ENCODE peak calls at places on chromosomes 11 and 22, in four cellular contexts. V, K, A and O are unnamed samples.

GRCh38 chr22:24094966-24095365 is 83.9 kb downstream of the CABIN1 start:
- DNase-seq in A (no peak), K (no peak), V (no peak), O (no peak)

GRCh38 chr11:62497132-62497915 is 49.3 kb downstream of the AHNAK start:
- DNase-seq in K (no peak), V (no peak), A (peak; percentile 68), O (no peak)

GRCh38 chr11:130437848-130438247 is 9.4 kb upstream of the ADAMTS8 start:
- DNase-seq in V (no peak), A (no peak), K (no peak), O (no peak)

GRCh38 chr22:24189249-24190158 is 8.2 kb downstream of the SUSD2 start:
- DNase-seq in K (peak; percentile 52), V (peak; percentile 77), A (peak; percentile 45), O (no peak)

GRCh38 chr22:24445481-24446290 is 18.3 kb downstream of the ADORA2A start:
- DNase-seq in K (no peak), V (no peak), A (no peak), O (no peak)

GRCh38 chr11:85889676-85890579 is 34.7 kb downstream of the CCDC83 start:
- DNase-seq in A (peak; percentile 83), K (no peak), V (no peak), O (peak; percentile 32)

GRCh38 chr11:123478352-123478986 is 48.4 kb downstream of the GRAMD1B start:
- DNase-seq in K (no peak), V (peak; percentile 84), A (peak; percentile 83), O (no peak)

GRCh38 chr11:76810151-76810853 is 27.1 kb downstream of the TSKU start:
- DNase-seq in V (no peak), K (no peak), A (peak; percentile 29), O (no peak)

GRCh38 chr11:92505689-92506088 is 281.1 kb downstream of the FAT3 start:
- DNase-seq in A (no peak), V (no peak), K (no peak), O (no peak)

GRCh38 chr22:29520851-29521250 is 32.7 kb downstream of the THOC5 start:
- DNase-seq in V (no peak), K (no peak), A (peak; percentile 45), O (peak; percentile 55)

GRCh38 chr22:42294034-42294985 is 23.9 kb upstream of the TCF20 start:
- DNase-seq in V (peak; percentile 87), K (no peak), A (peak; percentile 24), O (no peak)

GRCh38 chr11:95193541-95193940 is 37.5 kb downstream of the SESN3 start:
- DNase-seq in A (no peak), K (no peak), V (no peak), O (no peak)

GRCh38 chr11:64093233-64094039 is 57.7 kb downstream of the FLRT1 start:
- DNase-seq in V (no peak), A (no peak), K (no peak), O (no peak)

GRCh38 chr11:119903389-119903788 is 174.4 kb upstream of the NECTIN1 start:
- DNase-seq in V (no peak), K (no peak), A (no peak), O (no peak)

GRCh38 chr22:23097412-23098229 is 27.3 kb downstream of the GNAZ start:
- DNase-seq in K (no peak), V (no peak), A (no peak), O (no peak)

GRCh38 chr11:35847473-35847872 is 96.4 kb upstream of the LDLRAD3 start:
- DNase-seq in A (no peak), V (no peak), K (no peak), O (no peak)

GRCh38 chr11:98711011-98711410 is 309.7 kb upstream of the CNTN5 start:
- DNase-seq in A (no peak), V (no peak), K (no peak), O (no peak)

GRCh38 chr11:18671246-18671645 is 27.3 kb upstream of the TMEM86A start:
- DNase-seq in V (no peak), A (no peak), K (no peak), O (no peak)

GRCh38 chr22:32080904-32081303 is 37.8 kb downstream of the SLC5A1 start:
- DNase-seq in K (no peak), A (peak; percentile 53), V (peak; percentile 63), O (peak; percentile 5)

GRCh38 chr22:20646377-20646776 is 127.5 kb upstream of the SERPIND1 start:
- DNase-seq in A (no peak), K (no peak), V (no peak), O (no peak)

GRCh38 chr11:20047755-20048154 is 112.5 kb downstream of the DBX1 start:
- DNase-seq in K (no peak), A (no peak), V (no peak), O (no peak)

GRCh38 chr11:12430351-12430750 is 53.0 kb downstream of the PARVA start:
- DNase-seq in A (peak; percentile 56), K (no peak), V (no peak), O (no peak)

GRCh38 chr11:36431429-36432092 is 78.5 kb downstream of the TRAF6 start:
- DNase-seq in K (no peak), V (no peak), A (peak; percentile 96), O (peak; percentile 88)

DNA sequence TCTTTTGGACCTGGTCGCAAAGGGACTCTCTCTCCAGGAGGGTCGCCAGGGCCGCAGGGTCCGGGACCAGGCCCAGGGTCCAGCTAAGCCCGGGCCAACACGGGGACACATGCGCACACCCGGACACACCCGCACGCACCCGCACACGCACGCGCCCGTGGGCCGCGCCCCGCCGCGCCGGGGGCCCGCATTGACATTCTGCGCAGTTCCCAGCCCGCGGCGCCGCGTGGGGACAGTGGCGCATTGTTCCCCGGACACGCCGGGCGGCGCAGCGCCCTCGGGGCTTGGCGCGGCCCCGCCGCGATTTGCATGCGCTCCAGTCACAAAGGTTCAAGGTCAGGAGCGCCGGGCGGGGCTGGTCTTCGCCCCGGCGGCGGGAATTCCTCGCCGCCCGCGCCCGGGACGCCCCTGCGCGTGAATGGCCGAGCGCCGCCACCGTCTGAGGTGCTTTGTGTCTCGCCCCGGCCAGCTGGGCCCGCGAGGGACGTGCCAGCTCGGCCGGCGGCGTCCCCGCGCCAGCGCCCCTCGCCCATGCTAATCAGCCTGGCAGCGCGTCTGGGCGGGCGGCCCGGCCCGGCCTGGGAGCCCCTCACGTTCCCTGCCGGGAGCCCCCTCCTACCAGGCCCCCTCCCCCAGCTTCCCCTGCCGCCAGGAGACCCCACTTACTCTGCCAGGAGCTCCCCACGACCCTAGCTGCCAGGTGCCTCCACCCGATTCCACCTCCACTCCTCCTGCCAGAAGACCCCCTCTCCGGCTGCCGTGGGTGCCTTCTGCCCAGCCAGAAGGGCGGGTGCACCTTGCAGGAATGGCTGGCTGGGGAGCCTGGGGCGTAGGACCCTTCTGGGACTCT is 50.5 kb upstream of the WNT7B start:
- DNase-seq in A (no peak), K (peak; percentile 40), V (peak; percentile 57), O (no peak)
- TF ChIP-seq CTCF in A (no peak), K (no peak), V (no peak), O (no peak)

GRCh38 chr22:40081662-40082061 is 86.9 kb downstream of the FAM83F start:
- DNase-seq in V (no peak), A (no peak), K (no peak), O (no peak)

GRCh38 chr22:40082184-40082583 is 87.4 kb downstream of the FAM83F start:
- DNase-seq in K (no peak), A (no peak), V (no peak), O (no peak)

GRCh38 chr22:40088818-40089217 is 88.9 kb upstream of the TNRC6B start:
- DNase-seq in K (no peak), A (no peak), V (no peak), O (no peak)

GRCh38 chr22:40084246-40084645 is 89.5 kb downstream of the FAM83F start:
- DNase-seq in V (no peak), A (no peak), K (no peak), O (no peak)

GRCh38 chr22:40083794-40084193 is 89.0 kb downstream of the FAM83F start:
- DNase-seq in A (no peak), V (no peak), K (no peak), O (no peak)
- H3K4me3 ChIP-seq in A (no peak overlapping the region), V (no peak overlapping the region), K (no peak overlapping the region), O (no peak overlapping the region)

DNA sequence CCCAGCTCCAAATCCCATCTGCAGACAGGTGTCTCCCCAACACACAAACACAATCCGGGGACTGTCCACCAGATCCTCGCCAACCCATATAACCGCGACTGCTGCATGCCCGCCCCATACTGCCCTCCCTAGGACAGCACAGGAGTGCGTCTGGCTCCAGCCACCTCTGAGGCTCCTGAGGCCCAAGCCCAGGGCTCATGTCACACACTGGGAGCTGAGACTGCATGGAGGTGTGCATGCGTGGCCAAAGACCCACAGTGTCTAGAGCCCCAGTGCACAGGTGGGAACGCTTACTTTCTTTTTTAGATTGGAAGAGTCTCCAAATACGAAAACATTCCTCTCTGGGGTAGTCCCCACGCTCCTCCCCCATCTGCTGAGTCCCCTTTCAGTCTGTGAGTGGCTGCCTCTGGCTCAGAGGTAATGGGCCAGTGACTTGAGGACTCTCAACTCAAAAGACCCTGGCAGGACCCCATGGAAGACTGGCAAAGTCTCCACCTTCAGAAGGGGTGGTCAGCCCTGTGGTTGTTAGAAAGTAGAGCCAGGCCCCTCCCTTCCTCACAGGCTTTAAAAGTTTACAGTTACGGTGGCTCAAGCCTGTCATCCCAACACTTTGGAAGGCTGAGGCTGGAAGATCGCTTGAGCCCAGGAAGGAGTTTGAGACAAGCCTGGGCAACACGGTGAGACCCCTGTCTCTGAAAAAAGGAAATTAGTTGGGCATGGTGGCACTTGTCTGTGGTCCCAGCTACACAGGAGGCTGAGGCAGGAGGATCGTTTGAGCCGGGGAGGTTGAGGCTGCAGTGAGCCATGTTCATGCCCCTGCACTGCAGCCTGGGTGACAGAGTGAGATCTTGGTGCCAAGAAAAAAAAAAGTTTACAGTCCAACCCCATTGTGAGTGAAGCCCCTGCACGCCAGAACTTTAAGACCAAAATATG is 2.3 kb downstream of the CBX7 start:
- DNase-seq in K (peak; percentile 14), A (no peak), V (no peak), O (no peak)
- TF ChIP-seq CTCF in K (no peak), A (no peak), V (no peak), O (no peak)

GRCh38 chr11:73311394-73311869 is 3.4 kb downstream of the ARHGEF17 start:
- DNase-seq in K (no peak), V (no peak), A (no peak), O (no peak)

GRCh38 chr11:73308003-73308962 is at the start of gene ARHGEF17:
- DNase-seq in K (peak; percentile 52), V (peak; percentile 88), A (peak; percentile 76), O (no peak)

GRCh38 chr11:73310661-73311393 is 2.8 kb downstream of the ARHGEF17 start:
- DNase-seq in A (no peak), K (no peak), V (no peak), O (no peak)

GRCh38 chr11:73308963-73309960 is 1.2 kb downstream of the ARHGEF17 start:
- DNase-seq in A (peak; percentile 98), K (peak; percentile 89), V (peak; percentile 96), O (peak; percentile 89)

DNA sequence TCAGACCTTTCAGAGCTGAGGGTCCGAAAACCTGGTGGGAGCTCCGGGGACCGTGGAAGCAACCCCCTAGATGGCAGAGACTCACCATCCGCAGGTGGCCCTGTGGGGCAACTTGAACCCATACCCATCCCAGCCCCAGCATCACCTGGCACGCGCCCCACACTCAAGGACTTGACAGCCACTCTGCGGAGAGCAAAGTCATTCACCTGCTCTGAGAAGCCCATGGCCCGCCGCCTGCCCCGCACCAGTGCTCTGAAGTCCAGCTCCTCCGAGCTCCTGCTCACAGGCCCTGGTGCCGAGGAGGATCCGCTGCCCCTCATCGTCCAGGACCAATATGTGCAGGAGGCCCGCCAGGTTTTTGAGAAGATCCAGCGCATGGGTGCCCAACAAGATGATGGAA is 2.0 kb downstream of the ARHGEF17 start:
- DNase-seq in A (no peak), K (no peak), V (no peak), O (no peak)
- H3K4me3 ChIP-seq in A (peak overlapping the region; percentile 87), K (peak overlapping the region; percentile 71), V (peak overlapping the region; percentile 74), O (peak overlapping the region; percentile 47)